ENCODE peak calls at places on chromosomes 7 and 10, in five cellular contexts. One of them, this sample, is unnamed.

GRCh38 chr7:27184342-27185012 is 555 bp downstream of the HOXA11 start:
- DNase-seq in mammary epithelial cell: peak; percentile 21
- DNase-seq in uterus: peak; percentile 51
- DNase-seq in pancreas: peak; percentile 19
- DNase-seq in stomach: peak; percentile 34
- DNase-seq in this sample: no peak

GRCh38 chr10:64201936-64202335 is 680.7 kb downstream of the REEP3 start:
- DNase-seq in uterus: no peak
- DNase-seq in mammary epithelial cell: no peak
- DNase-seq in stomach: no peak
- DNase-seq in pancreas: no peak
- DNase-seq in this sample: no peak

GRCh38 chr10:49309691-49310371 is 10.9 kb downstream of the C10orf71 start:
- DNase-seq in stomach: no peak
- DNase-seq in uterus: no peak
- DNase-seq in mammary epithelial cell: no peak
- DNase-seq in pancreas: no peak
- DNase-seq in this sample: no peak

GRCh38 chr10:95327367-95327766 is 36.6 kb upstream of the PDLIM1 start:
- DNase-seq in pancreas: peak; percentile 52
- DNase-seq in uterus: no peak
- DNase-seq in mammary epithelial cell: peak; percentile 51
- DNase-seq in stomach: peak; percentile 86
- DNase-seq in this sample: peak; percentile 56

GRCh38 chr7:145850636-145851035 is 266.0 kb upstream of the CNTNAP2 start:
- DNase-seq in mammary epithelial cell: no peak
- DNase-seq in pancreas: no peak
- DNase-seq in stomach: no peak
- DNase-seq in uterus: no peak
- DNase-seq in this sample: no peak

GRCh38 chr7:75879771-75880184 is 944 bp downstream of the RHBDD2 start:
- DNase-seq in uterus: no peak
- DNase-seq in pancreas: no peak
- DNase-seq in stomach: no peak
- DNase-seq in mammary epithelial cell: no peak
- DNase-seq in this sample: no peak

GRCh38 chr7:45219801-45220200 is 62.2 kb downstream of the RAMP3 start:
- DNase-seq in uterus: no peak
- DNase-seq in mammary epithelial cell: no peak
- DNase-seq in stomach: no peak
- DNase-seq in pancreas: no peak
- DNase-seq in this sample: no peak

GRCh38 chr10:84429926-84430520 is 101.6 kb downstream of the CCSER2 start:
- DNase-seq in pancreas: peak; percentile 59
- DNase-seq in stomach: peak; percentile 72
- DNase-seq in mammary epithelial cell: peak; percentile 61
- DNase-seq in uterus: no peak
- DNase-seq in this sample: peak; percentile 34

GRCh38 chr7:47407821-47408674 is 173.9 kb downstream of the TNS3 start:
- DNase-seq in uterus: no peak
- DNase-seq in mammary epithelial cell: no peak
- DNase-seq in pancreas: no peak
- DNase-seq in stomach: peak; percentile 38
- DNase-seq in this sample: no peak

GRCh38 chr7:11959121-11959520 is 127.1 kb upstream of the THSD7A start:
- DNase-seq in mammary epithelial cell: no peak
- DNase-seq in stomach: no peak
- DNase-seq in pancreas: no peak
- DNase-seq in uterus: no peak
- DNase-seq in this sample: no peak
- H3K4me1 ChIP-seq in mammary epithelial cell: no peaks in the 10 kb centered on the region
- H3K4me1 ChIP-seq in stomach: no peaks in the 10 kb centered on the region
- H3K4me1 ChIP-seq in pancreas: no peaks in the 10 kb centered on the region
- H3K4me1 ChIP-seq in uterus: no peaks in the 10 kb centered on the region
- H3K4me1 ChIP-seq in this sample: no peaks in the 10 kb centered on the region

GRCh38 chr7:7185382-7185989 is 3.1 kb downstream of the C1GALT1 start:
- DNase-seq in stomach: no peak
- DNase-seq in mammary epithelial cell: no peak
- DNase-seq in pancreas: no peak
- DNase-seq in uterus: no peak
- DNase-seq in this sample: no peak

GRCh38 chr7:7183061-7183832 is 903 bp downstream of the C1GALT1 start:
- DNase-seq in pancreas: peak; percentile 74
- DNase-seq in uterus: peak; percentile 34
- DNase-seq in mammary epithelial cell: peak; percentile 65
- DNase-seq in stomach: peak; percentile 78
- DNase-seq in this sample: peak; percentile 54

GRCh38 chr7:7182156-7183060 is at the start of gene C1GALT1:
- DNase-seq in mammary epithelial cell: peak; percentile 96
- DNase-seq in stomach: peak; percentile 98
- DNase-seq in uterus: peak; percentile 97
- DNase-seq in pancreas: peak; percentile 98
- DNase-seq in this sample: peak; percentile 98

GRCh38 chr7:7181519-7182155 is 707 bp upstream of the C1GALT1 start:
- DNase-seq in pancreas: no peak
- DNase-seq in stomach: peak; percentile 50
- DNase-seq in mammary epithelial cell: no peak
- DNase-seq in uterus: peak; percentile 17
- DNase-seq in this sample: no peak

GRCh38 chr7:7183833-7184463 is 1.6 kb downstream of the C1GALT1 start:
- DNase-seq in mammary epithelial cell: peak; percentile 33
- DNase-seq in stomach: no peak
- DNase-seq in uterus: no peak
- DNase-seq in pancreas: no peak
- DNase-seq in this sample: no peak
- H3K27ac ChIP-seq in mammary epithelial cell: peak overlapping the region; percentile 92
- H3K27ac ChIP-seq in stomach: peak overlapping the region; percentile 98
- H3K27ac ChIP-seq in uterus: no peak overlapping the region
- H3K27ac ChIP-seq in pancreas: no peak overlapping the region
- H3K27ac ChIP-seq in this sample: no peak overlapping the region

DNA sequence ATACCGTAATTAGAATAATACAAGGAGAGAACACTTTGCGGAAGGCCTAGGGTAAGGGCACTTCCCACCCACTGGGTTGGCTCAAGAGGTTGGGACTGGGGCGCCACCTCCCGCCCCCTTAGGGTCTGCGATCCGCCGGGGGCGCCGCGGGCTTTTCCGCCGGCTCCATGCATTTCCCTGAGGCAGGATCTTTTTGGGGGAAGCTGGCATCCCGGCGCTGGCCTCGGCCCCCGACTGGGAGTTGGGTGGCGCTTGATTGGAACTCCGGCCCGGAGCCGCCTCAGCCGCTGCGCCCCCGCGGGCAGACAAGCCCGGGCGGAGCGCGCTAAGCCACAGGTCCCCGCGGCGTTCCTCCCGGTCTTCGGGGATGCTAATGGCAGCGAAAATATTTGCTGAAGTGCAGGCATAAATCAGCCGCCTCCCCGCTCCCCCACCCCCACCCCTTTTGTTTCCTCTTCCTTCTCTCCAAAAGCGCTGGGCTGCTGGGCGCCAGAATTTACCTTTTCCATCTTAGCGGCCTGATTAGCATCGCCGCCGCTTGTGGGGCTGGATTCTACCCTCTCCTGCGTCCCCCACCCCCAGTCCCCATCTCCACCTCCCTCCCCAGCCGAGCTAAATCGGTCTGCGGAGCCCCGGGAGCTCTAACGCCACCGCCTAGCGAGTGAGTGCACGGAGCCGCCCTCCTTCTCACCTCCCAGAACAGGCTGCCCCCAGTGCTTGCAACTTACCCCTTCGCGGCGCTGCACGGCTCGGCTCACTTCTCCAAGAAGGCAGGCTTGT is 5.1 kb downstream of the UNC5B start:
- DNase-seq in pancreas: no peak
- DNase-seq in mammary epithelial cell: peak; percentile 41
- DNase-seq in stomach: no peak
- DNase-seq in uterus: peak; percentile 51
- DNase-seq in this sample: no peak
- TF ChIP-seq CTCF in pancreas: no peak
- TF ChIP-seq CTCF in mammary epithelial cell: no peak
- TF ChIP-seq CTCF in stomach: no peak
- TF ChIP-seq CTCF in uterus: no peak
- TF ChIP-seq CTCF in this sample: no peak

DNA sequence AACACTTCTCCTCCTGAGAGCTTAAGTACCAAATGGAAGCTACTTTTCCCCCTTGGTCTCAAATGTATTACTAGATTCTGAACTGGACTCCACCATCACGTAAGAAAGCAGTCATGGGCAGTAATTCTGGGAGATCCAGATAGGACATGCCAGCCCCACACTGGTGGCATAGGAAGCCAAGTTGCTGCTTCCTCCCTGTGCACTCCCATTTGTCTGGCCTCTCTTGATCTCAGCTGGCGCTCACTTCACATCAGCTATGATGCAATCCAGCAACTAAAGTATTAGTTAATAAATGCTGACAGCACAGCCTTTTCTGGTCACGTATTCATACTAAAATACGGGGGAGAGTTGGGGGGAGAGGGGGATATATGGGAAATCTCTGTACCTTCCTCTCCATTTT is 3.4 kb upstream of the IL6 start:
- DNase-seq in mammary epithelial cell: no peak
- DNase-seq in pancreas: no peak
- DNase-seq in uterus: no peak
- DNase-seq in stomach: no peak
- DNase-seq in this sample: no peak
- H3K4me1 ChIP-seq in mammary epithelial cell: peaks cover 33% of the 10 kb centered on the region
- H3K4me1 ChIP-seq in pancreas: no peaks in the 10 kb centered on the region
- H3K4me1 ChIP-seq in uterus: peaks cover 6% of the 10 kb centered on the region
- H3K4me1 ChIP-seq in stomach: peaks cover 19% of the 10 kb centered on the region
- H3K4me1 ChIP-seq in this sample: peaks cover 65% of the 10 kb centered on the region

DNA sequence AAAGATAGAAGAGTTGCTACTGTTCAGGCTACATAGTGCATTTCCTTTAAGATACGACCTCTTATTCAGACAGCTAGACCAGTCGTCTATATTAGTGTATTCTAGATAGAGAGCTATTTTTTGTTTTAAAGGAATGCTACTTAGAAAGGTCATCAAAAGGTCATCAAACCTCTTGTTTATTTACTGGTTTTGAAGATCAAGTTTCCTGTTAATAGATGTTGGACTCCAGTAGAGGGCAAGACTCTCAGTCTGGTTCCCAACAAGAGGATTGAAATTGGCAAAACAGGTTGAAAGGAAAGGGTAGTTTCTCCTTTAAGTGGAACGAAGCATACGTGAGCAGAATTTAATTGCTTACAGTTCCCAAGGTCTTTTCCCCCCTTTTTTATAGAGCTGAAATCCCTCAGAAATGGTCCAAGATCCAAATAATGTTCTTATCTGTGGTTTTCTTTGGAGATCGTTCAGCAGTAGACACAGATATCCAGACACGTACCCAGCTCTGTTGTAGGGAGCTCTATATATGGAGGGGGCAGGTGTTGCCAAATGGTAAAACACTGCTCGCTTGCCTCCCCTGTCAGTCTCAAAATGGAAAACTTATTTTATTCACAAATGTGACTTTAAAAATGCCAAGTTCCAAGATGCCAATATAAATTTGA is 37.2 kb downstream of the BAMBI start:
- DNase-seq in stomach: no peak
- DNase-seq in pancreas: no peak
- DNase-seq in mammary epithelial cell: no peak
- DNase-seq in uterus: no peak
- DNase-seq in this sample: no peak
- H3K27ac ChIP-seq in stomach: no peak overlapping the region
- H3K27ac ChIP-seq in pancreas: no peak overlapping the region
- H3K27ac ChIP-seq in mammary epithelial cell: no peak overlapping the region
- H3K27ac ChIP-seq in uterus: no peak overlapping the region
- H3K27ac ChIP-seq in this sample: no peak overlapping the region

GRCh38 chr7:34734786-34735185 is 76.8 kb downstream of the NPSR1 start:
- DNase-seq in pancreas: no peak
- DNase-seq in stomach: no peak
- DNase-seq in uterus: no peak
- DNase-seq in mammary epithelial cell: no peak
- DNase-seq in this sample: no peak
- TF ChIP-seq CTCF in pancreas: no peak
- TF ChIP-seq CTCF in stomach: no peak
- TF ChIP-seq CTCF in uterus: no peak
- TF ChIP-seq CTCF in mammary epithelial cell: no peak
- TF ChIP-seq CTCF in this sample: no peak

DNA sequence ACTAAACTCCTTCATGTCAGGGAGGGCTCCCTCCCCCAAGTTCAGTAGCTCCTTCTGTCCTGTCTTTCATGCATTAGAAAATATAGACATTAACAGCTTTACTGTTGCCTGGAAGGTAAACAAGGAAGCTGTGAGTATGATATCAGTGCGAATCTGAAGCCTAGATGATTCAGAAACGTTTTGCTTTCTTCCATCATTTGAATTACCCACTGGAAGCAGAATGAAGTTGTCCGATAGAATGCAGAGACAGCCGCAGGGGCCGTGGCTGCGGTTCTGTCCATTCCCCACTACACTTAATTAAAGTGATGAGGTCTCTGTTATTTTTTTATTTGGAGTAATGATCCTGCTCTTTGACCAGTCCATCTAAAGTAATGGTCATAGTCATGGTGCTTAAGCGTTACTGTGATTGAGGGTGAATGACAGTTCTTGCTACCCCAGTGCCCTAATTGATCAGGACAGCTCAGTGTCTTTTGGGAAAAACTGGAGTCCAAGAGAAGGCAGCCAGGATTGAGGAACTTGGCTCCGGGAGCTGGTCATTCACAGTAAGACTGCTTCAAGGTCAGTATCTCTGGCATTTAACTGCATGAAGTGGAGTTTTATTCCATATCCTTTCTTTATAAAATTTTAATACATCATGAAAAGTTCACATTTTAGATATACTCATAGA is 69.9 kb downstream of the PTPRE start:
- DNase-seq in mammary epithelial cell: peak; percentile 41
- DNase-seq in uterus: no peak
- DNase-seq in pancreas: no peak
- DNase-seq in stomach: no peak
- DNase-seq in this sample: no peak
- H3K4me1 ChIP-seq in mammary epithelial cell: peaks cover 19% of the 10 kb centered on the region
- H3K4me1 ChIP-seq in uterus: peaks cover 5% of the 10 kb centered on the region
- H3K4me1 ChIP-seq in pancreas: no peaks in the 10 kb centered on the region
- H3K4me1 ChIP-seq in stomach: peaks cover 24% of the 10 kb centered on the region
- H3K4me1 ChIP-seq in this sample: peaks cover 55% of the 10 kb centered on the region